ENCODE peak calls at places on chromosomes 12 and 14, in eight cellular contexts. O, Q, P, R, G, S, J and Y are unnamed samples.

GRCh38 chr12:26514364-26514763 is 318.6 kb downstream of the ITPR2 start:
- DNase-seq in G (no peak), Q (no peak), O (no peak), P (no peak), S (no peak), J (no peak), R (no peak), Y (no peak)

GRCh38 chr14:36605506-36605857 is 23.1 kb upstream of the NKX2-8 start:
- DNase-seq in R (no peak), Q (no peak), O (peak), J (no peak), P (no peak), G (no peak), S (no peak), Y (no peak)

GRCh38 chr14:63245893-63246292 is 41.6 kb downstream of the RHOJ start:
- DNase-seq in J (peak), P (no peak), S (no peak), R (peak), Q (peak), O (no peak), G (no peak), Y (no peak)

GRCh38 chr12:53505086-53505485 is 2.2 kb downstream of the NPFF start:
- DNase-seq in G (no peak), P (peak), J (no peak), O (peak), R (no peak), Q (peak), S (peak), Y (no peak)

GRCh38 chr12:128844031-128844635 is 9.1 kb upstream of the GLT1D1 start:
- DNase-seq in S (no peak), J (no peak), Q (no peak), R (no peak), O (no peak), P (no peak), G (no peak), Y (no peak)

GRCh38 chr12:130128764-130129735 is 33.2 kb upstream of the FZD10 start:
- DNase-seq in S (no peak), O (no peak), Q (no peak), P (no peak), J (no peak), G (no peak), R (no peak), Y (no peak)

GRCh38 chr14:89399594-89400068 is 17.4 kb downstream of the FOXN3 start:
- DNase-seq in Q (peak), O (peak), S (no peak), P (peak), J (no peak), R (no peak), G (no peak), Y (peak)

GRCh38 chr14:39435241-39435640 is 3.0 kb upstream of the FBXO33 start:
- DNase-seq in S (no peak), P (no peak), G (no peak), J (no peak), O (no peak), Q (no peak), R (no peak), Y (no peak)

GRCh38 chr12:6341439-6342139 is at the start of gene TNFRSF1A:
- DNase-seq in Q (peak), P (peak), G (no peak), J (no peak), S (peak), O (peak), R (no peak), Y (no peak)

GRCh38 chr14:91654836-91655235 is 77.0 kb downstream of the CATSPERB start:
- DNase-seq in G (no peak), R (no peak), Q (no peak), O (no peak), S (no peak), P (no peak), J (no peak), Y (no peak)

GRCh38 chr12:97751704-97752103 is 289.1 kb downstream of the RMST start:
- DNase-seq in R (no peak), J (no peak), P (no peak), Q (no peak), O (no peak), G (no peak), S (no peak), Y (no peak)

GRCh38 chr12:71786840-71787239 is 32.2 kb downstream of the RAB21 start:
- DNase-seq in O (no peak), R (no peak), J (no peak), Q (no peak), G (no peak), P (no peak), S (no peak), Y (no peak)

GRCh38 chr14:96176811-96177211 is 27.8 kb upstream of the BDKRB2 start:
- DNase-seq in J (no peak), R (no peak), P (peak), Q (peak), O (peak), G (no peak), S (peak), Y (no peak)

GRCh38 chr14:90444077-90444696 is 47.4 kb downstream of the CALM1 start:
- DNase-seq in J (no peak), R (no peak), Q (no peak), P (no peak), G (no peak), O (peak), S (peak), Y (no peak)

GRCh38 chr14:102727336-102728095 is 49.7 kb upstream of the TRAF3 start:
- DNase-seq in R (no peak), O (no peak), S (no peak), P (no peak), Q (no peak), J (no peak), G (no peak), Y (no peak)

GRCh38 chr12:42981379-42981778 is 391.8 kb upstream of the PRICKLE1 start:
- DNase-seq in Q (peak), J (no peak), S (no peak), R (no peak), P (peak), G (no peak), O (peak), Y (no peak)

GRCh38 chr14:69712637-69713088 is 54.3 kb upstream of the SRSF5 start:
- DNase-seq in O (no peak), S (peak), R (no peak), P (no peak), Q (no peak), G (no peak), J (no peak), Y (peak)